ENCODE peak calls at places on chromosomes 5 and 9, in seven cellular contexts. B is heart left ventricle, A is gastrocnemius medialis, M is tibial nerve, C is body of pancreas, U is prostate gland, V is uterus. Y is an unnamed sample.

GRCh38 chr5:142014911-142015584 is 2.2 kb upstream of the GNPDA1 start:
- DNase-seq in B (peak; percentile 27), A (no peak), M (no peak), C (peak; percentile 56), U (peak; percentile 47), V (peak; percentile 22), Y (no peak)

GRCh38 chr5:142192296-142192695 is 83.7 kb downstream of the NDFIP1 start:
- DNase-seq in B (no peak), A (no peak), M (no peak), C (no peak), U (peak; percentile 24), V (no peak), Y (no peak)

GRCh38 chr5:144510845-144511580 is 340.3 kb downstream of the KCTD16 start:
- DNase-seq in B (no peak), A (no peak), M (no peak), C (peak; percentile 21), U (no peak), V (no peak), Y (no peak)

GRCh38 chr5:139223481-139223880 is 25.3 kb upstream of the SIL1 start:
- DNase-seq in B (no peak), A (no peak), M (no peak), C (no peak), U (no peak), V (no peak), Y (no peak)

GRCh38 chr9:14511452-14511851 is 181.8 kb downstream of the ZDHHC21 start:
- DNase-seq in B (no peak), A (no peak), M (no peak), C (no peak), U (no peak), V (no peak), Y (no peak)

GRCh38 chr5:127564002-127564769 is 46.7 kb downstream of the PRRC1 start:
- DNase-seq in B (peak; percentile 35), A (peak; percentile 16), M (no peak), C (peak; percentile 60), U (peak; percentile 60), V (peak; percentile 30), Y (peak; percentile 48)

GRCh38 chr9:126301985-126302603 is 24.5 kb upstream of the MVB12B start:
- DNase-seq in B (peak; percentile 55), A (peak; percentile 22), M (peak; percentile 23), C (peak; percentile 39), U (peak; percentile 56), V (peak; percentile 43), Y (peak; percentile 54)

GRCh38 chr5:17258429-17258828 is 41.0 kb downstream of the BASP1 start:
- DNase-seq in B (no peak), A (no peak), M (no peak), C (no peak), U (no peak), V (no peak), Y (no peak)

GRCh38 chr5:93899026-93899600 is 157.7 kb upstream of the POU5F2 start:
- DNase-seq in B (no peak), A (no peak), M (no peak), C (no peak), U (no peak), V (no peak), Y (no peak)

GRCh38 chr9:110623462-110624025 is 44.0 kb upstream of the SVEP1 start:
- DNase-seq in B (no peak), A (no peak), M (no peak), C (peak; percentile 53), U (peak; percentile 49), V (peak; percentile 36), Y (peak; percentile 17)

GRCh38 chr5:36877667-36878420 is 1.3 kb downstream of the NIPBL start:
- DNase-seq in B (no peak), A (no peak), M (no peak), C (no peak), U (no peak), V (no peak), Y (no peak)

GRCh38 chr5:96111080-96111756 is 149.6 kb upstream of the ELL2 start:
- DNase-seq in B (no peak), A (no peak), M (no peak), C (no peak), U (no peak), V (no peak), Y (no peak)

GRCh38 chr9:98943682-98944129 is at the start of gene COL15A1:
- DNase-seq in B (no peak), A (no peak), M (no peak), C (peak; percentile 27), U (no peak), V (peak; percentile 40), Y (no peak)

GRCh38 chr9:86096382-86096781 is 3.0 kb downstream of the GOLM1 start:
- DNase-seq in B (no peak), A (no peak), M (no peak), C (no peak), U (no peak), V (no peak), Y (no peak)

GRCh38 chr5:74647096-74647495 is 6.6 kb upstream of the ENC1 start:
- DNase-seq in B (no peak), A (no peak), M (no peak), C (no peak), U (no peak), V (no peak), Y (no peak)

GRCh38 chr9:81035171-81035570 is 654.2 kb downstream of the TLE1 start:
- DNase-seq in B (no peak), A (no peak), M (no peak), C (no peak), U (no peak), V (peak; percentile 52), Y (no peak)

GRCh38 chr5:34476941-34477565 is 179.1 kb upstream of the RAI14 start:
- DNase-seq in B (no peak), A (no peak), M (no peak), C (no peak), U (no peak), V (no peak), Y (no peak)

GRCh38 chr9:93085676-93086075 is 10.3 kb upstream of the CARD19 start:
- DNase-seq in B (no peak), A (no peak), M (no peak), C (no peak), U (no peak), V (no peak), Y (peak; percentile 1)

GRCh38 chr5:88664630-88665029 is 218.4 kb downstream of the MEF2C start:
- DNase-seq in B (no peak), A (no peak), M (no peak), C (no peak), U (no peak), V (no peak), Y (no peak)

GRCh38 chr5:169914766-169915165 is 65.5 kb downstream of the INSYN2B start:
- DNase-seq in B (no peak), A (peak; percentile 5), M (peak; percentile 16), C (peak; percentile 14), U (no peak), V (no peak), Y (peak; percentile 83)

GRCh38 chr5:92874790-92875189 is 706.2 kb downstream of the NR2F1-AS1 start:
- DNase-seq in B (no peak), A (no peak), M (no peak), C (no peak), U (no peak), V (no peak), Y (no peak)

DNA sequence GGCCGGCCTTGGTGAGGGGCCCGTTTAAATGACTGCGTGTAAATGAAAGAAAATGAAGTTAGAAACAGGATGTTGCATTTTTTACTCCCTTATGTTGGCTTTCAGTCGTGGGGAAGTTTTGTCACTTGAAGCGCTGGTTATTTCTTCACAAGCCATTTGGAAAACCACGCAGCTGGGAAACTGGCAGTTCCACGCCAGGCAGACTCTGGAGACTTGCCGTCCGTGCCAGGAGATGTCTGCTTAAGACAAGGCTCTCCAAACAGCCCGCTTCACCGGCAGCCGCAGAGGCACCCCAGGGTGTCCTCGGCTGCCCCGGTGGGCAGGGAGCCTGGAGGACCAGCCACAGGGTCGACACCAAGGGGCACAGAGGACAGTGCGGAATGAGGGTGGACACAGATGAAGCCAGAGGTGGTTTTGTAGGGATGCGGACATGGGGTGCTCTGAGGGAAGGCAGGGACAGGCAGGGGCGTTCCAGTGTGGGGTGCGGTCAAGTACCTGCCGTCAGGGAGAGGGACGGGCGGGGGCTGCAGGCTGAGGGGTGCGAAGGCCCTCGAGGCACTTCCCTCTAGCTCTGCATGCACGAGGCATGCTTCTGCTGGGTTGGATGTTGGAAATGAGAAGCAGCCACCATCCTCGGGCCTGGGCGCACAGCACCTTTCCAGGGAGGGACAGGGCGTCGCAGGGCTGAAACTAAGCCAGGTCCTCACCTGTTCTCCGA is 11.1 kb upstream of the AJM1 start:
- DNase-seq in B (no peak), A (no peak), M (no peak), C (peak; percentile 10), U (no peak), V (no peak), Y (no peak)
- TF ChIP-seq POLR2A in B (no peak), A (no peak), M (no peak), C (no peak), U (no peak), V (no peak), Y (no peak)

GRCh38 chr5:149422429-149423286 is 43.6 kb upstream of the IL17B start:
- DNase-seq in B (peak; percentile 88), A (no peak), M (no peak), C (no peak), U (no peak), V (peak; percentile 92), Y (no peak)
- H3K4me1 ChIP-seq in B (peaks cover 48% of the 10 kb centered on the region), A (peaks cover 9% of the 10 kb centered on the region), M (peaks cover 21% of the 10 kb centered on the region), C (no peaks in the 10 kb centered on the region), U (no peaks in the 10 kb centered on the region), V (peaks cover 18% of the 10 kb centered on the region), Y (no peaks in the 10 kb centered on the region)

GRCh38 chr5:149357370-149358293 is at the start of gene PCYOX1L:
- DNase-seq in B (peak; percentile 97), A (peak; percentile 94), M (peak; percentile 85), C (peak; percentile 96), U (peak; percentile 94), V (peak; percentile 96), Y (peak; percentile 95)
- TF ChIP-seq POLR2A in B (no peak), A (peak; percentile 6), M (peak; percentile 69), C (no peak), U (no peak), V (peak; percentile 42), Y (no peak)

GRCh38 chr9:124214116-124214515 is 43.6 kb upstream of the NEK6 start:
- DNase-seq in B (no peak), A (no peak), M (no peak), C (no peak), U (no peak), V (no peak), Y (no peak)

GRCh38 chr9:124216474-124217176 is 41.1 kb upstream of the NEK6 start:
- DNase-seq in B (peak; percentile 32), A (no peak), M (no peak), C (no peak), U (no peak), V (no peak), Y (no peak)

GRCh38 chr9:124214596-124215550 is 42.9 kb upstream of the NEK6 start:
- DNase-seq in B (no peak), A (no peak), M (no peak), C (no peak), U (no peak), V (no peak), Y (no peak)

GRCh38 chr9:124215956-124216355 is 41.8 kb upstream of the NEK6 start:
- DNase-seq in B (no peak), A (no peak), M (no peak), C (no peak), U (no peak), V (no peak), Y (no peak)

DNA sequence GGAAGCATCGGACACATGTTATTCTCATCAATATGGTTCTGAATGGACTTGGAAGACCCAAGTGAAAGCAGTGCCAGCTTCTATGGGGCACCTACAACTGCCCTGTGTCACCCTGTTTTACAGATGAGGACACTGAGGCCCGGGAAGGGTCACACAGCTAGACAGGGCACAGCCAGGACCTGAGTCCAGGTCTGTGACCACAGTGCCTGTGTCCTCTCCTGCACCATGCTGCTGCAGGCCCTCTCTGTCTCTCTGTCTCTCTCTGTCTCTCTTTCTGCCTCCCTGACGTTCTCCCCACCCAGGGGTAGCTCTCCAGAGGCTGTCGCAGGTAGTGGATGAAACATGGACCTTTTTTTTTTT is 42.2 kb upstream of the NEK6 start:
- DNase-seq in B (no peak), A (no peak), M (no peak), C (no peak), U (no peak), V (no peak), Y (no peak)
- H3K4me1 ChIP-seq in B (peaks cover 20% of the 10 kb centered on the region), A (no peaks in the 10 kb centered on the region), M (peaks cover 51% of the 10 kb centered on the region), C (peaks cover 28% of the 10 kb centered on the region), U (peaks cover 2% of the 10 kb centered on the region), V (no peaks in the 10 kb centered on the region), Y (no peaks in the 10 kb centered on the region)

Y was measured in thyroid gland.